ENCODE peak calls at places on chromosomes 2 and 18, in five cellular contexts. S is tibial nerve, Q is sigmoid colon, V is gastrocnemius medialis, Z is spleen. W is an unnamed sample.

GRCh38 chr2:122307772-122308171 is 552.3 kb downstream of the TSN start:
- DNase-seq in S (no peak), Q (no peak), V (no peak), Z (no peak), W (no peak)

GRCh38 chr2:75465317-75465998 is 95.3 kb downstream of the EVA1A start:
- DNase-seq in S (no peak), Q (no peak), V (no peak), Z (no peak), W (no peak)

GRCh38 chr2:191675807-191676667 is 1.9 kb upstream of the NABP1 start:
- DNase-seq in S (no peak), Q (peak; percentile 71), V (no peak), Z (peak; percentile 87), W (peak; percentile 94)

GRCh38 chr2:28726177-28726576 is 25.5 kb upstream of the PPP1CB start:
- DNase-seq in S (no peak), Q (no peak), V (no peak), Z (no peak), W (no peak)

GRCh38 chr18:78882585-78882984 is 97.0 kb upstream of the SALL3 start:
- DNase-seq in S (no peak), Q (no peak), V (no peak), Z (no peak), W (no peak)

GRCh38 chr2:64606495-64607363 is 47.0 kb downstream of the SERTAD2 start:
- DNase-seq in S (peak; percentile 84), Q (peak; percentile 96), V (peak; percentile 76), Z (peak; percentile 96), W (peak; percentile 83)

GRCh38 chr18:79167526-79168190 is 98.5 kb downstream of the ATP9B start:
- DNase-seq in S (no peak), Q (no peak), V (no peak), Z (no peak), W (no peak)

GRCh38 chr18:45859334-45859733 is 33.9 kb downstream of the SIGLEC15 start:
- DNase-seq in S (no peak), Q (no peak), V (no peak), Z (no peak), W (no peak)

GRCh38 chr18:59604877-59605276 is 92.3 kb downstream of the CCBE1 start:
- DNase-seq in S (no peak), Q (no peak), V (no peak), Z (no peak), W (no peak)

GRCh38 chr2:174609261-174609660 is 11.7 kb upstream of the WIPF1 start:
- DNase-seq in S (no peak), Q (no peak), V (no peak), Z (no peak), W (no peak)

GRCh38 chr2:174610243-174610995 is 12.8 kb upstream of the WIPF1 start:
- DNase-seq in S (no peak), Q (no peak), V (no peak), Z (peak; percentile 77), W (peak; percentile 74)

GRCh38 chr2:174607584-174607983 is 10.0 kb upstream of the WIPF1 start:
- DNase-seq in S (no peak), Q (no peak), V (no peak), Z (no peak), W (no peak)

GRCh38 chr2:174607989-174608865 is 10.6 kb upstream of the WIPF1 start:
- DNase-seq in S (no peak), Q (no peak), V (no peak), Z (no peak), W (no peak)

DNA sequence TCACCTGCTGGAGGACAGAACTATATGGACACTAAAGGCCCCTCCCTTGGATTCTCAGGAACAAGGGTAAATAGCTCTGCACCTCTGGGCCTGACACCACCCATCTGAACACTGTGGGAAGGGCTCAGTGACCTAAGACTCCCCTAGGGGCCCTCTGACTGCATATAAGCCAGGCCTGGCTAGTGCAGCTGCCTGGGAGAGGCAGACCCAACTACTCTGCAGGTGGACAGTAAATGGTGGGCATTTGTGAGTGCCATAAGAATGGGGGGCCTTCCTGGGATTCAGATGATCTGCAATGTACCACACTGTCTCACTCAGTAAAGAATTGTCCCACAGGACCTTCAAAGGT is 11.2 kb upstream of the WIPF1 start:
- DNase-seq in S (no peak), Q (no peak), V (no peak), Z (no peak), W (no peak)
- TF ChIP-seq POLR2A in S (no peak), Q (no peak), V (no peak), Z (no peak), W (no peak)

GRCh38 chr2:175600024-175600831 is 401.8 kb downstream of the LNPK start:
- DNase-seq in S (no peak), Q (no peak), V (no peak), Z (no peak), W (no peak)
- H3K4me3 ChIP-seq in S (no peak overlapping the region), Q (no peak overlapping the region), V (no peak overlapping the region), Z (no peak overlapping the region), W (no peak overlapping the region)

DNA sequence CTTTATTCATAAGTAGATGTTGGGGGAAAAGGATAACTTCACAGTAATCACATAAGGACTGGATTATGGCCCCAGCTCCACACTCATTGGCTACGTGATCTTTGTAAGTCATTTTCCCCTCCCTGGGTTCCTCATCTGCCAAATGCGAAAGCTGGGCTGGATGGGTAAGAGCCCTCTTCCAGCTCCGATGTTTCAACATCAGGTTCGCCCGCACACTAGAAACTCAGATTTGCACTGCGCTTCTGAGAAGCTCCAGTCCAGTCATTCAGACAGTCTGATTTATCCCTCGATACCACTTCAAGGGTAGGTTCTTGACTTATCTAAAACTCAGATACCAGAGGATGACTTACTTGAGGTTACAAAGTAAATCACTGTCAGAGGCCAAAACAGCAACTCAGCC is 31.0 kb upstream of the RMDN2 start:
- DNase-seq in S (no peak), Q (no peak), V (no peak), Z (no peak), W (no peak)
- TF ChIP-seq CTCF in S (no peak), Q (no peak), V (no peak), Z (no peak), W (no peak)

DNA sequence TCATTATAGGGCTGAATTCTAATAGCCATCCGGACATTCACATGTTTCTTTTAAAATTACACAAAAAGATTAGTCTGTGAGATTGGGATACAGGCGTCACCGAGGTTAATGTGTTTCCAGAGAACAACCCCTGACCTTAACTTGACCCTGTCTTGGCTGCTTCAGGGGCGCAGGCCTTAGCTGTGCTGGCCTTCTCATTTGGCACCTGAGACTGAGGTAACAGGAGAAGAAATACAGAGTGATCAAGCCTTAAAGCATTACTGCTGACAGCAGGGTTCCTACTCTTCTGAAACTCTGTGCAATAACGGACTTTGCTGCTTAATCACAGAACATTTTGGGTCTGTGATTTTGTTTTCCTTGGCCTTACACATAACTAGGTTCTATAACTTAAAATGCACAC is 92.6 kb downstream of the RAPH1 start:
- DNase-seq in S (no peak), Q (no peak), V (no peak), Z (no peak), W (no peak)
- TF ChIP-seq POLR2A in S (no peak), Q (no peak), V (no peak), Z (no peak), W (no peak)

DNA sequence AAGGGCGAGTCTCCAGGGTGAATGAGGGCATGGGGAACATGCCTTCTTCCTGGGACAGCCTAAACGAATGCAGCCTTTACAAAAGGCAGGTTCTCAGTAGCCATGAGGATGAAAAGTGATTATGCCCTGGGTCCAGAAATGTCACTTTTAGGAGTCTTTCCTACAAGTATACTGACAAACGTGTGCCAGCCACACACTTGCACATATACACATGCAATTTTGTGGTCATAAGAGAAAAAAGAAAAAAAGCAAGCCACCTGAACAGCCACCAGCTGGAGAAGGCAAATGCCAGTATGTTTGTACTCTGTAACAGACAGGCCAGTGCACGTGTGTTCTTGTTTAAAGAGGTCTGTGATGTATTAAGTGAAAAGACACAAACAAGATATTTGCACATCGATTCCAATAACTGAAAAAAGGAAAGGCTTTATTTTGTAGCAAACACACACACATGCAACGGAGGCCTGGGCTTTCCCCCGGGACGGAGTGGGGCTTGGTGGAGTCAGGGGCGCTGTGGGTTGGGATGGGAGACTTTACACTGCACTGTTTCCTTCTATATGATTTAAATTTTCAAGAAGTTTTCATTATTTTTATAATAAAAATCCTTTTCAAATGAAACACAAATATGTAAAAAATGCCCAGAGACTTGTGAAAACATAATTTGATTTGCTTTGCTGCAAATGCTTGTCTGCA is 108.4 kb downstream of the FAM210A start:
- DNase-seq in S (no peak), Q (peak; percentile 29), V (no peak), Z (no peak), W (no peak)
- H3K4me3 ChIP-seq in S (no peak overlapping the region), Q (no peak overlapping the region), V (no peak overlapping the region), Z (no peak overlapping the region), W (no peak overlapping the region)

GRCh38 chr2:101299601-101300000 is 8.9 kb downstream of the RNF149 start:
- DNase-seq in S (no peak), Q (no peak), V (no peak), Z (no peak), W (no peak)
- TF ChIP-seq CTCF in S (no peak), Q (no peak), V (no peak), Z (no peak), W (no peak)

GRCh38 chr2:99397251-99397920 is 60.2 kb downstream of the EIF5B start:
- DNase-seq in S (no peak), Q (no peak), V (no peak), Z (no peak), W (no peak)

GRCh38 chr2:99401841-99402240 is 64.7 kb downstream of the EIF5B start:
- DNase-seq in S (no peak), Q (no peak), V (no peak), Z (no peak), W (no peak)

GRCh38 chr2:99398303-99398702 is 61.1 kb downstream of the EIF5B start:
- DNase-seq in S (no peak), Q (no peak), V (no peak), Z (no peak), W (no peak)

GRCh38 chr2:99399063-99399462 is 61.9 kb downstream of the EIF5B start:
- DNase-seq in S (no peak), Q (no peak), V (no peak), Z (no peak), W (no peak)

GRCh38 chr2:99399795-99400194 is 62.6 kb downstream of the EIF5B start:
- DNase-seq in S (no peak), Q (no peak), V (no peak), Z (no peak), W (no peak)
- TF ChIP-seq POLR2A in S (no peak), Q (no peak), V (no peak), Z (no peak), W (no peak)

GRCh38 chr18:36688020-36688965 is 140.5 kb downstream of the TPGS2 start:
- DNase-seq in S (peak; percentile 68), Q (no peak), V (no peak), Z (no peak), W (peak; percentile 51)

GRCh38 chr18:36693931-36694661 is 134.7 kb downstream of the TPGS2 start:
- DNase-seq in S (no peak), Q (no peak), V (no peak), Z (no peak), W (no peak)

GRCh38 chr18:36695806-36696205 is 133.0 kb downstream of the TPGS2 start:
- DNase-seq in S (no peak), Q (no peak), V (no peak), Z (no peak), W (no peak)

GRCh38 chr18:36692331-36692730 is 136.5 kb downstream of the TPGS2 start:
- DNase-seq in S (no peak), Q (no peak), V (no peak), Z (no peak), W (no peak)

DNA sequence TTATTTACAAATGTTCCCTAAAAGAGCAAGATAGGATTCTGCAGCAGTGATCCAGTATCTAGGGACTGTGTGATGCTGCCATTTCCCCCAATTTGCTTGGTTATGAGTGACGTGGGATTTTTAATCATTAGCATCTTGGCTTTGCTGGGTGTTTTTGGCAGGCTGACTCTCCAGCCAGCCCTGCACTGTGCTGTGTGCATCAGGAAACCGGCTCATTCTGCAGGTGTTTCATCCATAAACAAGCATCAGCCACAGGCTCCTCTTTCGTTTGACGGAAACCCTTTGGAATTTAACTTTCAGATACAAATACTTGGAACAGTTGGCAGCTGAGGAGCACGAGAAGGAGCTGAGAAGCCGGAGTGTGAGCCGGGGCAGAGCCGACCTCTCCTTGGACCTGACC is 135.9 kb downstream of the TPGS2 start:
- DNase-seq in S (no peak), Q (no peak), V (no peak), Z (no peak), W (no peak)
- H3K4me3 ChIP-seq in S (peak overlapping the region; percentile 20), Q (peak overlapping the region; percentile 27), V (no peak overlapping the region), Z (no peak overlapping the region), W (no peak overlapping the region)

W was measured in NB4.